ENCODE peak calls at places on chromosome 20, in nine cellular contexts. I is heart left ventricle, R is ovary, O is A549, T is spleen, K is adrenal gland, A is IMR-90, Z is HCT116, P is stomach. J is an unnamed sample.

GRCh38 chr20:9485614-9486325 is 28.6 kb upstream of the LAMP5 start:
- DNase-seq in T (no peak), P (no peak), K (no peak), Z (no peak), A (no peak), O (no peak), I (no peak), R (no peak), J (no peak)

GRCh38 chr20:12023169-12023795 is 105.6 kb downstream of the BTBD3 start:
- DNase-seq in T (no peak), P (no peak), K (no peak), O (no peak), I (no peak), Z (no peak), R (no peak), A (no peak), J (no peak)

GRCh38 chr20:60100780-60101179 is 142.6 kb downstream of the CDH26 start:
- DNase-seq in P (no peak), T (no peak), I (no peak), R (no peak), Z (no peak), A (no peak), K (no peak), O (no peak), J (no peak)

GRCh38 chr20:15396900-15397299 is 1059.5 kb upstream of the FLRT3 start:
- DNase-seq in R (no peak), O (no peak), K (no peak), I (no peak), A (no peak), Z (no peak), T (no peak), P (no peak), J (no peak)

GRCh38 chr20:45419188-45420091 is 3.5 kb downstream of the PIGT start:
- DNase-seq in K (peak; percentile 90), Z (no peak), T (no peak), A (peak; percentile 94), I (peak; percentile 86), R (peak; percentile 38), P (peak; percentile 90), O (peak; percentile 72), J (no peak)

GRCh38 chr20:4170621-4171537 is 155.5 kb upstream of the RNF24 start:
- DNase-seq in A (no peak), R (no peak), P (peak; percentile 60), T (no peak), I (no peak), O (no peak), K (no peak), Z (no peak), J (no peak)

GRCh38 chr20:1567392-1568165 is 10.1 kb upstream of the SIRPD start:
- DNase-seq in Z (peak; percentile 8), R (no peak), P (no peak), A (peak; percentile 27), K (no peak), T (no peak), I (no peak), O (no peak), J (no peak)

GRCh38 chr20:56829788-56830385 is 200.8 kb downstream of the TFAP2C start:
- DNase-seq in T (no peak), O (no peak), P (no peak), K (no peak), R (no peak), Z (no peak), A (no peak), I (no peak), J (no peak)

GRCh38 chr20:20498081-20498861 is 130.4 kb downstream of the INSM1 start:
- DNase-seq in R (no peak), P (peak; percentile 38), A (peak; percentile 82), K (no peak), I (no peak), T (no peak), O (no peak), Z (no peak), J (no peak)

GRCh38 chr20:4797275-4797674 is 75.6 kb downstream of the PRND start:
- DNase-seq in K (no peak), A (peak; percentile 54), P (no peak), I (no peak), R (no peak), Z (no peak), O (no peak), T (no peak), J (no peak)

GRCh38 chr20:48530957-48531356 is 296.8 kb downstream of the PREX1 start:
- DNase-seq in Z (no peak), T (no peak), A (no peak), R (no peak), I (no peak), P (no peak), O (no peak), K (no peak), J (no peak)

GRCh38 chr20:48198951-48199431 is 413.7 kb upstream of the SULF2 start:
- DNase-seq in T (no peak), O (no peak), Z (no peak), A (no peak), P (no peak), K (no peak), I (no peak), R (no peak), J (no peak)

GRCh38 chr20:61448396-61448795 is 196.3 kb downstream of the CDH4 start:
- DNase-seq in Z (no peak), P (no peak), O (no peak), I (no peak), K (no peak), A (no peak), R (no peak), T (no peak), J (no peak)

GRCh38 chr20:38214871-38215788 is 45.4 kb downstream of the KIAA1755 start:
- DNase-seq in A (no peak), O (no peak), P (no peak), I (peak; percentile 17), Z (no peak), R (no peak), T (peak; percentile 52), K (no peak), J (no peak)
- TF ChIP-seq CTCF in A (no peak), O (no peak), P (no peak), I (no peak), Z (peak; percentile 50), R (no peak), T (no peak), K (no peak), J (no peak)

GRCh38 chr20:10505320-10506226 is 70.5 kb downstream of the SLX4IP start:
- DNase-seq in Z (no peak), A (peak; percentile 35), P (no peak), I (no peak), T (no peak), K (peak; percentile 42), O (no peak), R (peak; percentile 51), J (no peak)
- H3K4me1 ChIP-seq in Z (peaks cover 44% of the 10 kb centered on the region), A (peaks cover 17% of the 10 kb centered on the region), P (peaks cover 21% of the 10 kb centered on the region), I (no peaks in the 10 kb centered on the region), T (peaks cover 87% of the 10 kb centered on the region), K (peaks cover 56% of the 10 kb centered on the region), O (peaks cover 51% of the 10 kb centered on the region), R (peaks cover 26% of the 10 kb centered on the region), J (peaks cover 51% of the 10 kb centered on the region)

GRCh38 chr20:35742741-35743523 is 872 bp upstream of the RBM39 start:
- DNase-seq in Z (no peak), R (no peak), K (no peak), A (no peak), O (no peak), P (no peak), I (no peak), T (no peak), J (no peak)
- TF ChIP-seq POLR2A in Z (no peak), R (no peak), K (no peak), A (no peak), O (no peak), P (no peak), I (no peak), T (peak; percentile 31), J (no peak)

DNA sequence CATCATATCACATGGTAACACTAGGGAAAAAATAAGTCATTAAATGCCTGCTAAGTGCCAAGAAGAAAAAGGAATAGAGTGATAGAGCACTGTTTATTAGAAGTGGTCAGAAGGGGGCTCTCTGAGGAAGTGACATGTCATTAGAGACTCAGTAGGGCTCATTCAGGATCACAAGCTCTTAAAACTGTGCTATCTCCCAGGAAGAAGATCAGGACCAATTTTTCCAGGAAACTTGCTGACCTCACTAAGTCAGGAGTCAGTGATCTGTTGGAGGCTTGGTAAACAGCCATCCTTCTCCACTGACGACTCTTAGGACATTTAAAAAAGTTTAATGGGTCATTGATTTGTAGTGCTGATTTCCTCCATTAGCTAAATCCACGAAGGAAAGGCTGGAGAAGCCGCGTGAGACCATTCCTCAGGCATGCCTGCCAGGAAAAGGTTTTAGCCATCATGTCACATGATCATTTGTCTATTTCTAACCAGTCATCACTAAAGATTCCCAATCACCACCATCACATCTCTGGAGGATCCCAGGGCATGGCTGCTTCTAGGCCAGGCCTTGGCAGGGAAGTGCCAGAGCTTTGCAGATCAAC is 5.9 kb upstream of the PTPN1 start:
- DNase-seq in A (no peak), R (no peak), Z (peak; percentile 16), O (no peak), P (no peak), I (no peak), K (peak; percentile 25), T (no peak), J (no peak)
- TF ChIP-seq CTCF in A (peak; percentile 21), R (no peak), Z (peak; percentile 11), O (peak; percentile 10), P (no peak), I (peak; percentile 26), K (no peak), T (peak; percentile 23), J (no peak)

GRCh38 chr20:24998631-24999445 is 6.3 kb upstream of the APMAP start:
- DNase-seq in Z (no peak), K (no peak), I (peak; percentile 17), O (no peak), A (peak; percentile 4), P (no peak), T (peak; percentile 35), R (no peak), J (no peak)
- H3K4me1 ChIP-seq in Z (peaks cover 14% of the 10 kb centered on the region), K (peaks cover 8% of the 10 kb centered on the region), I (peaks cover 13% of the 10 kb centered on the region), O (peaks cover 28% of the 10 kb centered on the region), A (peaks cover 2% of the 10 kb centered on the region), P (peaks cover 30% of the 10 kb centered on the region), T (peaks cover 16% of the 10 kb centered on the region), R (peaks cover 8% of the 10 kb centered on the region), J (peaks cover 70% of the 10 kb centered on the region)

DNA sequence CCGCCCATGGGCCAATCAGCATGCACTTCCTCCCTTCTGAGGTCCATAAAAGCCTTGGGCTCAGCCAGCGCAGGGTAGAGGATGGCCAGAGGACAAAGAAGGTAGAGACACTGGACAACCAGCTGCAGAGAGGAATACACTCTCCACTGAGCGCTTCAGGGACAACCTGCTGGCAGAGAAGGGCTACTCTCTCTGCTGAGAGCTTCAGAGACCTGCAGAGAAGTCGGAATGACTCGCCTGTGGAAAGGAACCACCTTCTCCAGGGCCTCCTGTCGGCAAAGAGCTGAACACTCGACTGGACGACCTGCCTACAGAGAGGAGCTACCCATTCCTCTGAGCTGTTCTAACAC is 31.4 kb upstream of the SLA2 start:
- DNase-seq in R (no peak), A (no peak), K (no peak), I (no peak), P (no peak), Z (no peak), T (no peak), O (no peak), J (no peak)
- TF ChIP-seq POLR2A in R (no peak), A (no peak), K (no peak), I (no peak), P (no peak), Z (peak; percentile 99), T (no peak), O (no peak), J (no peak)

J was measured in esophagus squamous epithelium.